ENCODE peak calls at places on chromosome 16, in seven cellular contexts. One of them, this sample, is unnamed.

GRCh38 chr16:66188786-66189725 is 177.4 kb upstream of the CDH5 start:
- DNase-seq in ovary: peak
- DNase-seq in cardiac muscle cell: no peak
- DNase-seq in NCI-H1436 treated with DMSO at 0.1 percent for 48 hours: no peak
- DNase-seq in GOT3: no peak
- DNase-seq in heart right ventricle: peak
- DNase-seq in pons: peak
- DNase-seq in this sample: no peak

GRCh38 chr16:2004795-2005517 is 4.7 kb downstream of the ZNF598 start:
- DNase-seq in ovary: no peak
- DNase-seq in cardiac muscle cell: no peak
- DNase-seq in NCI-H1436 treated with DMSO at 0.1 percent for 48 hours: no peak
- DNase-seq in GOT3: no peak
- DNase-seq in heart right ventricle: no peak
- DNase-seq in pons: no peak
- DNase-seq in this sample: no peak

GRCh38 chr16:10753670-10754069 is 10.0 kb downstream of the NUBP1 start:
- DNase-seq in ovary: no peak
- DNase-seq in cardiac muscle cell: no peak
- DNase-seq in NCI-H1436 treated with DMSO at 0.1 percent for 48 hours: no peak
- DNase-seq in GOT3: no peak
- DNase-seq in heart right ventricle: no peak
- DNase-seq in pons: no peak
- DNase-seq in this sample: no peak

GRCh38 chr16:2468142-2468724 is 2.9 kb upstream of the NTN3 start:
- DNase-seq in ovary: no peak
- DNase-seq in cardiac muscle cell: peak
- DNase-seq in NCI-H1436 treated with DMSO at 0.1 percent for 48 hours: peak
- DNase-seq in GOT3: no peak
- DNase-seq in heart right ventricle: no peak
- DNase-seq in pons: no peak
- DNase-seq in this sample: no peak

GRCh38 chr16:87562201-87562600 is 40.1 kb upstream of the JPH3 start:
- DNase-seq in ovary: no peak
- DNase-seq in cardiac muscle cell: no peak
- DNase-seq in NCI-H1436 treated with DMSO at 0.1 percent for 48 hours: no peak
- DNase-seq in GOT3: no peak
- DNase-seq in heart right ventricle: no peak
- DNase-seq in pons: no peak
- DNase-seq in this sample: no peak

GRCh38 chr16:81528258-81528657 is 83.7 kb downstream of the CMIP start:
- DNase-seq in ovary: no peak
- DNase-seq in cardiac muscle cell: no peak
- DNase-seq in NCI-H1436 treated with DMSO at 0.1 percent for 48 hours: no peak
- DNase-seq in GOT3: no peak
- DNase-seq in heart right ventricle: no peak
- DNase-seq in pons: no peak
- DNase-seq in this sample: no peak

GRCh38 chr16:86374603-86375002 is 135.7 kb upstream of the FOXF1 start:
- DNase-seq in ovary: no peak
- DNase-seq in cardiac muscle cell: no peak
- DNase-seq in NCI-H1436 treated with DMSO at 0.1 percent for 48 hours: no peak
- DNase-seq in GOT3: no peak
- DNase-seq in heart right ventricle: no peak
- DNase-seq in pons: no peak
- DNase-seq in this sample: no peak

GRCh38 chr16:6482861-6483530 is 849.6 kb upstream of the RBFOX1 start:
- DNase-seq in ovary: no peak
- DNase-seq in cardiac muscle cell: no peak
- DNase-seq in NCI-H1436 treated with DMSO at 0.1 percent for 48 hours: no peak
- DNase-seq in GOT3: no peak
- DNase-seq in heart right ventricle: no peak
- DNase-seq in pons: peak
- DNase-seq in this sample: peak

GRCh38 chr16:629289-630023 is 1.3 kb upstream of the WFIKKN1 start:
- DNase-seq in ovary: peak
- DNase-seq in cardiac muscle cell: peak
- DNase-seq in NCI-H1436 treated with DMSO at 0.1 percent for 48 hours: no peak
- DNase-seq in GOT3: no peak
- DNase-seq in heart right ventricle: no peak
- DNase-seq in pons: no peak
- DNase-seq in this sample: peak

GRCh38 chr16:59478806-59479205 is 744.7 kb upstream of the GOT2 start:
- DNase-seq in ovary: no peak
- DNase-seq in cardiac muscle cell: no peak
- DNase-seq in NCI-H1436 treated with DMSO at 0.1 percent for 48 hours: no peak
- DNase-seq in GOT3: no peak
- DNase-seq in heart right ventricle: no peak
- DNase-seq in pons: no peak
- DNase-seq in this sample: no peak

GRCh38 chr16:81181013-81181720 is 57.3 kb upstream of the BCO1 start:
- DNase-seq in ovary: peak
- DNase-seq in cardiac muscle cell: peak
- DNase-seq in NCI-H1436 treated with DMSO at 0.1 percent for 48 hours: peak
- DNase-seq in GOT3: peak
- DNase-seq in heart right ventricle: peak
- DNase-seq in pons: no peak
- DNase-seq in this sample: no peak

GRCh38 chr16:2531371-2531695 is at the start of gene CEMP1:
- DNase-seq in ovary: no peak
- DNase-seq in cardiac muscle cell: no peak
- DNase-seq in NCI-H1436 treated with DMSO at 0.1 percent for 48 hours: no peak
- DNase-seq in GOT3: no peak
- DNase-seq in heart right ventricle: no peak
- DNase-seq in pons: no peak
- DNase-seq in this sample: no peak

GRCh38 chr16:89861648-89862047 is 11.7 kb upstream of the TCF25 start:
- DNase-seq in ovary: no peak
- DNase-seq in cardiac muscle cell: no peak
- DNase-seq in NCI-H1436 treated with DMSO at 0.1 percent for 48 hours: no peak
- DNase-seq in GOT3: no peak
- DNase-seq in heart right ventricle: no peak
- DNase-seq in pons: no peak
- DNase-seq in this sample: no peak

GRCh38 chr16:57540906-57541753 is 1.3 kb upstream of the ADGRG5 start:
- DNase-seq in ovary: no peak
- DNase-seq in cardiac muscle cell: no peak
- DNase-seq in NCI-H1436 treated with DMSO at 0.1 percent for 48 hours: no peak
- DNase-seq in GOT3: no peak
- DNase-seq in heart right ventricle: peak
- DNase-seq in pons: no peak
- DNase-seq in this sample: no peak

GRCh38 chr16:18948372-18949020 is 22.3 kb upstream of the SMG1 start:
- DNase-seq in ovary: no peak
- DNase-seq in cardiac muscle cell: no peak
- DNase-seq in NCI-H1436 treated with DMSO at 0.1 percent for 48 hours: no peak
- DNase-seq in GOT3: no peak
- DNase-seq in heart right ventricle: no peak
- DNase-seq in pons: no peak
- DNase-seq in this sample: no peak

GRCh38 chr16:9791566-9791965 is 390.7 kb downstream of the GRIN2A start:
- DNase-seq in ovary: no peak
- DNase-seq in cardiac muscle cell: no peak
- DNase-seq in NCI-H1436 treated with DMSO at 0.1 percent for 48 hours: no peak
- DNase-seq in GOT3: no peak
- DNase-seq in heart right ventricle: no peak
- DNase-seq in pons: peak
- DNase-seq in this sample: no peak

GRCh38 chr16:27841061-27841801 is 222.3 kb downstream of the GSG1L start:
- DNase-seq in ovary: no peak
- DNase-seq in cardiac muscle cell: no peak
- DNase-seq in NCI-H1436 treated with DMSO at 0.1 percent for 48 hours: no peak
- DNase-seq in GOT3: no peak
- DNase-seq in heart right ventricle: no peak
- DNase-seq in pons: no peak
- DNase-seq in this sample: no peak

GRCh38 chr16:30585400-30586191 is at the start of gene ZNF785:
- DNase-seq in ovary: peak
- DNase-seq in cardiac muscle cell: peak
- DNase-seq in NCI-H1436 treated with DMSO at 0.1 percent for 48 hours: peak
- DNase-seq in GOT3: peak
- DNase-seq in heart right ventricle: peak
- DNase-seq in pons: peak
- DNase-seq in this sample: peak

GRCh38 chr16:81778861-81779539 is at the start of gene PLCG2:
- DNase-seq in ovary: no peak
- DNase-seq in cardiac muscle cell: peak
- DNase-seq in NCI-H1436 treated with DMSO at 0.1 percent for 48 hours: no peak
- DNase-seq in GOT3: no peak
- DNase-seq in heart right ventricle: peak
- DNase-seq in pons: no peak
- DNase-seq in this sample: peak

GRCh38 chr16:66366433-66367299 is at the start of gene CDH5:
- DNase-seq in ovary: peak
- DNase-seq in cardiac muscle cell: no peak
- DNase-seq in NCI-H1436 treated with DMSO at 0.1 percent for 48 hours: no peak
- DNase-seq in GOT3: no peak
- DNase-seq in heart right ventricle: peak
- DNase-seq in pons: no peak
- DNase-seq in this sample: no peak

GRCh38 chr16:85462405-85463227 is 150.5 kb upstream of the GSE1 start:
- DNase-seq in ovary: peak
- DNase-seq in cardiac muscle cell: peak
- DNase-seq in NCI-H1436 treated with DMSO at 0.1 percent for 48 hours: no peak
- DNase-seq in GOT3: no peak
- DNase-seq in heart right ventricle: peak
- DNase-seq in pons: no peak
- DNase-seq in this sample: peak

GRCh38 chr16:11063432-11064201 is 119.3 kb downstream of the CLEC16A start:
- DNase-seq in ovary: no peak
- DNase-seq in cardiac muscle cell: peak
- DNase-seq in NCI-H1436 treated with DMSO at 0.1 percent for 48 hours: no peak
- DNase-seq in GOT3: no peak
- DNase-seq in heart right ventricle: no peak
- DNase-seq in pons: no peak
- DNase-seq in this sample: no peak

GRCh38 chr16:71846443-71846842 is 667 bp downstream of the ATXN1L start:
- DNase-seq in ovary: no peak
- DNase-seq in cardiac muscle cell: peak
- DNase-seq in NCI-H1436 treated with DMSO at 0.1 percent for 48 hours: no peak
- DNase-seq in GOT3: no peak
- DNase-seq in heart right ventricle: no peak
- DNase-seq in pons: no peak
- DNase-seq in this sample: peak

GRCh38 chr16:23435500-23435899 is 17.5 kb downstream of the COG7 start:
- DNase-seq in ovary: no peak
- DNase-seq in cardiac muscle cell: peak
- DNase-seq in NCI-H1436 treated with DMSO at 0.1 percent for 48 hours: peak
- DNase-seq in GOT3: no peak
- DNase-seq in heart right ventricle: peak
- DNase-seq in pons: peak
- DNase-seq in this sample: peak

GRCh38 chr16:72066747-72067146 is 3.7 kb downstream of the HPR start:
- DNase-seq in ovary: no peak
- DNase-seq in cardiac muscle cell: peak
- DNase-seq in NCI-H1436 treated with DMSO at 0.1 percent for 48 hours: no peak
- DNase-seq in GOT3: no peak
- DNase-seq in heart right ventricle: peak
- DNase-seq in pons: peak
- DNase-seq in this sample: peak

GRCh38 chr16:88303890-88304819 is 78.6 kb upstream of the ZNF469 start:
- DNase-seq in ovary: peak
- DNase-seq in cardiac muscle cell: peak
- DNase-seq in NCI-H1436 treated with DMSO at 0.1 percent for 48 hours: no peak
- DNase-seq in GOT3: peak
- DNase-seq in heart right ventricle: no peak
- DNase-seq in pons: no peak
- DNase-seq in this sample: no peak

GRCh38 chr16:58409316-58409973 is 17.2 kb downstream of the GINS3 start:
- DNase-seq in ovary: no peak
- DNase-seq in cardiac muscle cell: no peak
- DNase-seq in NCI-H1436 treated with DMSO at 0.1 percent for 48 hours: no peak
- DNase-seq in GOT3: no peak
- DNase-seq in heart right ventricle: peak
- DNase-seq in pons: peak
- DNase-seq in this sample: no peak